ENCODE peak calls at places on chromosomes 12 and 14, in six cellular contexts. One of them, this sample, is unnamed.

GRCh38 chr14:32588448-32589320 is 259.6 kb downstream of the AKAP6 start:
- DNase-seq in endothelial cell: peak; percentile 15
- DNase-seq in tibial nerve: no peak
- DNase-seq in WTC11: peak; percentile 20
- DNase-seq in neural crest cell: peak; percentile 26
- DNase-seq in fibroblast of the aortic adventitia: peak; percentile 73
- DNase-seq in this sample: no peak

GRCh38 chr12:111224196-111225066 is 144.5 kb downstream of the PHETA1 start:
- DNase-seq in endothelial cell: no peak
- DNase-seq in tibial nerve: no peak
- DNase-seq in WTC11: no peak
- DNase-seq in neural crest cell: no peak
- DNase-seq in fibroblast of the aortic adventitia: no peak
- DNase-seq in this sample: no peak

GRCh38 chr12:1515428-1515827 is 79.0 kb downstream of the FBXL14 start:
- DNase-seq in endothelial cell: no peak
- DNase-seq in tibial nerve: no peak
- DNase-seq in WTC11: no peak
- DNase-seq in neural crest cell: no peak
- DNase-seq in fibroblast of the aortic adventitia: no peak
- DNase-seq in this sample: no peak

GRCh38 chr14:105528859-105529505 is 2.6 kb downstream of the TMEM121 start:
- DNase-seq in endothelial cell: no peak
- DNase-seq in tibial nerve: no peak
- DNase-seq in WTC11: no peak
- DNase-seq in neural crest cell: no peak
- DNase-seq in fibroblast of the aortic adventitia: no peak
- DNase-seq in this sample: no peak

GRCh38 chr14:102630405-102630804 is 38.0 kb downstream of the RCOR1 start:
- DNase-seq in endothelial cell: no peak
- DNase-seq in tibial nerve: no peak
- DNase-seq in WTC11: no peak
- DNase-seq in neural crest cell: no peak
- DNase-seq in fibroblast of the aortic adventitia: no peak
- DNase-seq in this sample: no peak

GRCh38 chr14:94671870-94672444 is 59.8 kb downstream of the SERPINA3 start:
- DNase-seq in endothelial cell: no peak
- DNase-seq in tibial nerve: no peak
- DNase-seq in WTC11: no peak
- DNase-seq in neural crest cell: no peak
- DNase-seq in fibroblast of the aortic adventitia: no peak
- DNase-seq in this sample: no peak

GRCh38 chr12:27821259-27821973 is 41.4 kb upstream of the MANSC4 start:
- DNase-seq in endothelial cell: peak; percentile 61
- DNase-seq in tibial nerve: peak; percentile 88
- DNase-seq in WTC11: peak; percentile 44
- DNase-seq in neural crest cell: peak; percentile 56
- DNase-seq in fibroblast of the aortic adventitia: peak; percentile 84
- DNase-seq in this sample: peak; percentile 22

GRCh38 chr12:113598815-113599406 is 127.2 kb upstream of the LHX5 start:
- DNase-seq in endothelial cell: no peak
- DNase-seq in tibial nerve: no peak
- DNase-seq in WTC11: no peak
- DNase-seq in neural crest cell: no peak
- DNase-seq in fibroblast of the aortic adventitia: no peak
- DNase-seq in this sample: no peak

GRCh38 chr14:88478931-88479330 is 75.9 kb downstream of the PTPN21 start:
- DNase-seq in endothelial cell: no peak
- DNase-seq in tibial nerve: no peak
- DNase-seq in WTC11: no peak
- DNase-seq in neural crest cell: no peak
- DNase-seq in fibroblast of the aortic adventitia: no peak
- DNase-seq in this sample: no peak

GRCh38 chr14:37824936-37825698 is 229.7 kb downstream of the TTC6 start:
- DNase-seq in endothelial cell: no peak
- DNase-seq in tibial nerve: no peak
- DNase-seq in WTC11: no peak
- DNase-seq in neural crest cell: no peak
- DNase-seq in fibroblast of the aortic adventitia: no peak
- DNase-seq in this sample: no peak

GRCh38 chr12:19572920-19573558 is 133.7 kb downstream of the AEBP2 start:
- DNase-seq in endothelial cell: peak; percentile 43
- DNase-seq in tibial nerve: no peak
- DNase-seq in WTC11: peak; percentile 57
- DNase-seq in neural crest cell: peak; percentile 9
- DNase-seq in fibroblast of the aortic adventitia: peak; percentile 56
- DNase-seq in this sample: no peak

GRCh38 chr12:25840678-25841077 is 117.8 kb upstream of the RASSF8 start:
- DNase-seq in endothelial cell: no peak
- DNase-seq in tibial nerve: no peak
- DNase-seq in WTC11: no peak
- DNase-seq in neural crest cell: no peak
- DNase-seq in fibroblast of the aortic adventitia: peak; percentile 49
- DNase-seq in this sample: no peak

GRCh38 chr12:102197789-102198188 is at the start of gene PMCH:
- DNase-seq in endothelial cell: no peak
- DNase-seq in tibial nerve: no peak
- DNase-seq in WTC11: no peak
- DNase-seq in neural crest cell: no peak
- DNase-seq in fibroblast of the aortic adventitia: peak; percentile 43
- DNase-seq in this sample: no peak

DNA sequence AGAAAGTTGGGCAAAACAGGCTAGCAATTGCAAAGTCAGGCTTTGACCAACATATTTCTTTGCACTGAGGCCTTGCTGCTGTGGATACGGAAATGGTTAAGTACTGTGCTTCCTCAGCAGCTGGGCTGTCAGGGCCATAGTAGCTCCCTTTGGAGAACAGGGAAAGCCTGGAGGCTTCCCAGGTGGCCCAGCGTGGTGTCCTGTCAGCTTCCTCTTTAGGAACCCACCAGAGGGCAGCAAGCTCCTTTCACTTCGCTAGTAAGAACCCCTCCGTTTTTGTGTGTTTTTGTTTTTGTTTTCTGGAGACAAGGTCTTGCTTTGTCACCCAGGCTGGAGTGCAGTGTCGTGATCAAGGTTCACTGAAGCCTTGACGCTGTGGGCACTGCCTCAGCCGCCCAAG is 1.7 kb upstream of the CFAP251 start:
- DNase-seq in endothelial cell: peak; percentile 35
- DNase-seq in tibial nerve: no peak
- DNase-seq in WTC11: no peak
- DNase-seq in neural crest cell: peak; percentile 19
- DNase-seq in fibroblast of the aortic adventitia: peak; percentile 47
- DNase-seq in this sample: no peak
- TF ChIP-seq CTCF in endothelial cell: no peak
- TF ChIP-seq CTCF in tibial nerve: no peak
- TF ChIP-seq CTCF in WTC11: no peak
- TF ChIP-seq CTCF in neural crest cell: peak; percentile 41
- TF ChIP-seq CTCF in fibroblast of the aortic adventitia: peak; percentile 42
- TF ChIP-seq CTCF in this sample: no peak

GRCh38 chr14:22221508-22221907 is 367.5 kb downstream of the DAD1 start:
- DNase-seq in endothelial cell: no peak
- DNase-seq in tibial nerve: no peak
- DNase-seq in WTC11: no peak
- DNase-seq in neural crest cell: no peak
- DNase-seq in fibroblast of the aortic adventitia: peak; percentile 22
- DNase-seq in this sample: no peak
- TF ChIP-seq CTCF in endothelial cell: no peak
- TF ChIP-seq CTCF in tibial nerve: no peak
- TF ChIP-seq CTCF in WTC11: no peak
- TF ChIP-seq CTCF in neural crest cell: peak; percentile 49
- TF ChIP-seq CTCF in fibroblast of the aortic adventitia: peak; percentile 39
- TF ChIP-seq CTCF in this sample: no peak

GRCh38 chr14:71311061-71311460 is 403.8 kb downstream of the PCNX1 start:
- DNase-seq in endothelial cell: no peak
- DNase-seq in tibial nerve: no peak
- DNase-seq in WTC11: no peak
- DNase-seq in neural crest cell: no peak
- DNase-seq in fibroblast of the aortic adventitia: no peak
- DNase-seq in this sample: no peak

GRCh38 chr14:71304588-71305133 is 397.4 kb downstream of the PCNX1 start:
- DNase-seq in endothelial cell: no peak
- DNase-seq in tibial nerve: no peak
- DNase-seq in WTC11: no peak
- DNase-seq in neural crest cell: no peak
- DNase-seq in fibroblast of the aortic adventitia: no peak
- DNase-seq in this sample: no peak

GRCh38 chr14:71314717-71315116 is 407.5 kb downstream of the PCNX1 start:
- DNase-seq in endothelial cell: no peak
- DNase-seq in tibial nerve: no peak
- DNase-seq in WTC11: no peak
- DNase-seq in neural crest cell: no peak
- DNase-seq in fibroblast of the aortic adventitia: no peak
- DNase-seq in this sample: no peak

GRCh38 chr14:71308671-71309070 is 401.4 kb downstream of the PCNX1 start:
- DNase-seq in endothelial cell: no peak
- DNase-seq in tibial nerve: no peak
- DNase-seq in WTC11: no peak
- DNase-seq in neural crest cell: no peak
- DNase-seq in fibroblast of the aortic adventitia: no peak
- DNase-seq in this sample: no peak

DNA sequence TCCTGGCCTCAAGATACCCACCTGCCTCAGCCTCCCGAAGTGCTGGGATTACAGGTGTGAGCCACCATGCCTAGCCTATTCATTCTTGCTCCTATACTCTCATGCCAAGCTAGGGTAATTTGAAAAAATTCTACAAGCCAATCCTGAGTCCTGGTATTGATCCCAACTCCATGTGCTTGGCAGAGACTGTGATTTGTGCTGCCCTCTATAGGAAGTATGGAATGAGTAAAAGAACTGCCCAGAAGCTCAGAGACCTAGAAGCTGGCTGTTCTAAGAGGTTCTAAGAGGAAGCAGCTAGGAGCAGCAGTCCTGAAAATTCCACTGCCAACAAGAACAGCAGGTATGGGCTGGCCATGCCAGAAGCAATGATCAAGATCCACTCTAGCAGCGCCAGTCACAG is 402.5 kb downstream of the PCNX1 start:
- DNase-seq in endothelial cell: no peak
- DNase-seq in tibial nerve: no peak
- DNase-seq in WTC11: no peak
- DNase-seq in neural crest cell: no peak
- DNase-seq in fibroblast of the aortic adventitia: no peak
- DNase-seq in this sample: no peak
- TF ChIP-seq CTCF in endothelial cell: no peak
- TF ChIP-seq CTCF in tibial nerve: no peak
- TF ChIP-seq CTCF in WTC11: no peak
- TF ChIP-seq CTCF in neural crest cell: peak; percentile 25
- TF ChIP-seq CTCF in fibroblast of the aortic adventitia: no peak
- TF ChIP-seq CTCF in this sample: no peak

DNA sequence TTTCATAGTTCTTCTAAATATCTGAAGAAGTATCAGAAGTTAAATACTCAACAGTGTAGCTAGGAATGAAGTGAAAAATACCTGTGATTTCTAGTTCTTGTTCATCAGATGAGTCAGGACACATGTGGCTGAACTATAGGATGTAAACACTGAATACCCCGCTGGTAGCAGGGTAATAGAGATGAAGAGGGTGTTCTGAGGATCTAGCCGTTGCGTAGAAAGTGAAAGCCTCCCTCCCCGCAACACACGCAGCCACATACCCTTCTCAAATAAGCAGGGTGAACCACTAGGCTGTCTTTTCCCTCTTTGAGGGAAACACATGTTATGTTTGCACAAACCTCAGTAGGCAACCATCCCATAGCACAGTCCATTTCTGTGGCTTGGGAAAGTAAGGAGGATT is 16.4 kb upstream of the RNASE12 start:
- DNase-seq in endothelial cell: no peak
- DNase-seq in tibial nerve: no peak
- DNase-seq in WTC11: no peak
- DNase-seq in neural crest cell: no peak
- DNase-seq in fibroblast of the aortic adventitia: no peak
- DNase-seq in this sample: no peak
- TF ChIP-seq CTCF in endothelial cell: no peak
- TF ChIP-seq CTCF in tibial nerve: no peak
- TF ChIP-seq CTCF in WTC11: no peak
- TF ChIP-seq CTCF in neural crest cell: no peak
- TF ChIP-seq CTCF in fibroblast of the aortic adventitia: no peak
- TF ChIP-seq CTCF in this sample: no peak

GRCh38 chr14:55427439-55427838 is 13.0 kb downstream of the TBPL2 start:
- DNase-seq in endothelial cell: no peak
- DNase-seq in tibial nerve: no peak
- DNase-seq in WTC11: no peak
- DNase-seq in neural crest cell: no peak
- DNase-seq in fibroblast of the aortic adventitia: no peak
- DNase-seq in this sample: no peak

GRCh38 chr14:55430024-55430690 is 10.3 kb downstream of the TBPL2 start:
- DNase-seq in endothelial cell: peak; percentile 19
- DNase-seq in tibial nerve: peak; percentile 43
- DNase-seq in WTC11: no peak
- DNase-seq in neural crest cell: no peak
- DNase-seq in fibroblast of the aortic adventitia: peak; percentile 87
- DNase-seq in this sample: no peak

GRCh38 chr14:55423969-55424368 is 12.3 kb upstream of the ATG14 start:
- DNase-seq in endothelial cell: no peak
- DNase-seq in tibial nerve: no peak
- DNase-seq in WTC11: no peak
- DNase-seq in neural crest cell: no peak
- DNase-seq in fibroblast of the aortic adventitia: no peak
- DNase-seq in this sample: no peak

GRCh38 chr14:55426881-55427280 is 13.5 kb downstream of the TBPL2 start:
- DNase-seq in endothelial cell: no peak
- DNase-seq in tibial nerve: no peak
- DNase-seq in WTC11: no peak
- DNase-seq in neural crest cell: no peak
- DNase-seq in fibroblast of the aortic adventitia: no peak
- DNase-seq in this sample: no peak

DNA sequence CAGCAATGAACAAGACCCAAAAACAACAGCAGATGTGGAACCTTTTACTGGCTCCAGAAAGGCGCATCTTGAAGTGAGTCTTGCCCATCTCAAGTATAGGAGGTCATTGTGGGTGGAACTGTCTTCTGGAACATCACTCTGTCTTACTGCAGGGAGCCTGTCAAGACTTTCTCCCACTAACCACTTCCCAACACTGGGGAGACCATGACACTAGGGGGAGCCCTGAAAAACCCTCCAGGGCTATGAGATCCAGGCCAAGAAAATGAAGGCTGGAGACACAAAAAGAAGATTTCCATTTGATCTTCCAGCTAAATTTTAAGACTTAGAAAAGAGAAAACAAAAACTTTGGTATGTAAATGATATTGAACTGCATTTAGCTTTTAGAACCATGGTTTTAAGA is 13.5 kb upstream of the ATG14 start:
- DNase-seq in endothelial cell: no peak
- DNase-seq in tibial nerve: no peak
- DNase-seq in WTC11: no peak
- DNase-seq in neural crest cell: no peak
- DNase-seq in fibroblast of the aortic adventitia: no peak
- DNase-seq in this sample: no peak
- TF ChIP-seq CTCF in endothelial cell: no peak
- TF ChIP-seq CTCF in tibial nerve: no peak
- TF ChIP-seq CTCF in WTC11: no peak
- TF ChIP-seq CTCF in neural crest cell: no peak
- TF ChIP-seq CTCF in fibroblast of the aortic adventitia: no peak
- TF ChIP-seq CTCF in this sample: no peak

DNA sequence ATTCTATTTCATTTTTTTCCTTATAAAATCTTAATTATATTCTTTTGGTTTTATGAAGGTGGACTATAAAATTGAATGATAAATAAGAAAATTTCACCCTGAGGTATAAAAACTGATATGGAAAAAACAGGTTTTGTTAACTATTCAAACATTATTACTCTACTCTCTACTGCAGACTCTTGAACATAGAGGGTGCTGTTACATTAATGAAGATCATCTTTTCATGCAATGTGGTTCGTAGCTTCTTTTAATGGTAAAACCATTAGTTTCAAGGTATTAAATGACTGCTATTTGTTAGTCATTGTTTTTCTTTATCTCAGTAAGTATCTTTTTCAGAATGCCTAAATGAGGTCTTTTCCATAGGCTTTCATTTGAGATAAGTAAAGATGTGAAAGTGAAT is 510.4 kb downstream of the SLC16A7 start:
- DNase-seq in endothelial cell: no peak
- DNase-seq in tibial nerve: no peak
- DNase-seq in WTC11: no peak
- DNase-seq in neural crest cell: no peak
- DNase-seq in fibroblast of the aortic adventitia: peak; percentile 53
- DNase-seq in this sample: no peak
- TF ChIP-seq CTCF in endothelial cell: no peak
- TF ChIP-seq CTCF in tibial nerve: no peak
- TF ChIP-seq CTCF in WTC11: no peak
- TF ChIP-seq CTCF in neural crest cell: peak; percentile 42
- TF ChIP-seq CTCF in fibroblast of the aortic adventitia: peak; percentile 48
- TF ChIP-seq CTCF in this sample: peak; percentile 15

This sample was measured in D721Med.